ENCODE peak calls at places on chromosome 15, in four cellular contexts. I is mucosa of descending colon, Z is heart right ventricle, C is aorta. P is an unnamed sample.

GRCh38 chr15:77966540-77967290 is 110.8 kb downstream of the TBC1D2B start:
- DNase-seq in C (no peak), Z (peak), I (no peak), P (peak)

GRCh38 chr15:34185666-34186065 is 24.2 kb downstream of the KATNBL1 start:
- DNase-seq in C (no peak), I (no peak), Z (no peak), P (no peak)

GRCh38 chr15:70556804-70557203 is 206.6 kb downstream of the UACA start:
- DNase-seq in Z (no peak), I (no peak), C (no peak), P (no peak)

GRCh38 chr15:70748281-70748747 is 15.0 kb downstream of the UACA start:
- DNase-seq in C (peak), Z (peak), I (no peak), P (no peak)

GRCh38 chr15:70361891-70362290 is 264.2 kb upstream of the TLE3 start:
- DNase-seq in Z (no peak), I (no peak), C (peak), P (peak)

GRCh38 chr15:91863621-91864255 is 10.2 kb downstream of the SLCO3A1 start:
- DNase-seq in Z (no peak), I (no peak), C (no peak), P (no peak)

GRCh38 chr15:67136802-67137201 is 71.4 kb downstream of the SMAD3 start:
- DNase-seq in Z (no peak), C (no peak), I (no peak), P (no peak)

GRCh38 chr15:73021139-73021621 is 31.1 kb upstream of the NEO1 start:
- DNase-seq in C (no peak), Z (no peak), I (no peak), P (no peak)

GRCh38 chr15:90865702-90866101 is 2.7 kb upstream of the FURIN start:
- DNase-seq in I (no peak), Z (no peak), C (no peak), P (no peak)